ENCODE peak calls at places on chromosomes 6 and 20, in ten cellular contexts. One of them, this sample, is unnamed.

GRCh38 chr20:44911264-44911921 is 1.5 kb downstream of the PABPC1L start:
- DNase-seq in mesendoderm: peak; percentile 94
- DNase-seq in gastrocnemius medialis: no peak
- DNase-seq in GM23248: peak; percentile 31
- DNase-seq in tibial artery: no peak
- DNase-seq in lower lobe of right lung: peak; percentile 86
- DNase-seq in brain microvascular endothelial cell: peak; percentile 27
- DNase-seq in lung: peak; percentile 85
- DNase-seq in heart left ventricle: no peak
- DNase-seq in uterus: no peak
- DNase-seq in this sample: no peak

GRCh38 chr6:16244869-16245451 is 6.6 kb downstream of the GMPR start:
- DNase-seq in mesendoderm: peak; percentile 68
- DNase-seq in gastrocnemius medialis: no peak
- DNase-seq in GM23248: no peak
- DNase-seq in tibial artery: peak; percentile 75
- DNase-seq in lower lobe of right lung: no peak
- DNase-seq in brain microvascular endothelial cell: no peak
- DNase-seq in lung: no peak
- DNase-seq in heart left ventricle: no peak
- DNase-seq in uterus: no peak
- DNase-seq in this sample: no peak

GRCh38 chr6:83247471-83247870 is 54.3 kb downstream of the RWDD2A start:
- DNase-seq in mesendoderm: no peak
- DNase-seq in gastrocnemius medialis: no peak
- DNase-seq in GM23248: no peak
- DNase-seq in tibial artery: no peak
- DNase-seq in lower lobe of right lung: no peak
- DNase-seq in brain microvascular endothelial cell: no peak
- DNase-seq in lung: no peak
- DNase-seq in heart left ventricle: no peak
- DNase-seq in uterus: no peak
- DNase-seq in this sample: no peak

GRCh38 chr6:4971851-4972250 is 32.0 kb downstream of the RPP40 start:
- DNase-seq in mesendoderm: no peak
- DNase-seq in gastrocnemius medialis: no peak
- DNase-seq in GM23248: no peak
- DNase-seq in tibial artery: no peak
- DNase-seq in lower lobe of right lung: no peak
- DNase-seq in brain microvascular endothelial cell: no peak
- DNase-seq in lung: peak; percentile 26
- DNase-seq in heart left ventricle: no peak
- DNase-seq in uterus: no peak
- DNase-seq in this sample: no peak

GRCh38 chr6:113184291-113184690 is 672.9 kb upstream of the MARCKS start:
- DNase-seq in mesendoderm: no peak
- DNase-seq in gastrocnemius medialis: no peak
- DNase-seq in GM23248: peak; percentile 95
- DNase-seq in tibial artery: no peak
- DNase-seq in lower lobe of right lung: no peak
- DNase-seq in brain microvascular endothelial cell: peak; percentile 90
- DNase-seq in lung: no peak
- DNase-seq in heart left ventricle: no peak
- DNase-seq in uterus: no peak
- DNase-seq in this sample: no peak

GRCh38 chr6:122276637-122277036 is 122.8 kb upstream of the HSF2 start:
- DNase-seq in mesendoderm: no peak
- DNase-seq in gastrocnemius medialis: no peak
- DNase-seq in GM23248: no peak
- DNase-seq in tibial artery: no peak
- DNase-seq in lower lobe of right lung: no peak
- DNase-seq in brain microvascular endothelial cell: no peak
- DNase-seq in lung: no peak
- DNase-seq in heart left ventricle: no peak
- DNase-seq in uterus: no peak
- DNase-seq in this sample: no peak

GRCh38 chr6:92779758-92780157 is 639.6 kb downstream of the EPHA7 start:
- DNase-seq in mesendoderm: no peak
- DNase-seq in gastrocnemius medialis: no peak
- DNase-seq in GM23248: peak; percentile 7
- DNase-seq in tibial artery: no peak
- DNase-seq in lower lobe of right lung: peak; percentile 47
- DNase-seq in brain microvascular endothelial cell: peak; percentile 33
- DNase-seq in lung: no peak
- DNase-seq in heart left ventricle: no peak
- DNase-seq in uterus: peak; percentile 47
- DNase-seq in this sample: peak; percentile 69

GRCh38 chr6:170291271-170292110 is 613 bp upstream of the DLL1 start:
- DNase-seq in mesendoderm: peak; percentile 58
- DNase-seq in gastrocnemius medialis: no peak
- DNase-seq in GM23248: peak; percentile 39
- DNase-seq in tibial artery: peak; percentile 70
- DNase-seq in lower lobe of right lung: peak; percentile 68
- DNase-seq in brain microvascular endothelial cell: no peak
- DNase-seq in lung: no peak
- DNase-seq in heart left ventricle: peak; percentile 83
- DNase-seq in uterus: peak; percentile 66
- DNase-seq in this sample: peak; percentile 93

GRCh38 chr6:45655630-45656422 is 278.1 kb upstream of the SUPT3H start:
- DNase-seq in mesendoderm: peak; percentile 83
- DNase-seq in gastrocnemius medialis: no peak
- DNase-seq in GM23248: peak; percentile 99
- DNase-seq in tibial artery: no peak
- DNase-seq in lower lobe of right lung: no peak
- DNase-seq in brain microvascular endothelial cell: peak; percentile 98
- DNase-seq in lung: no peak
- DNase-seq in heart left ventricle: no peak
- DNase-seq in uterus: no peak
- DNase-seq in this sample: no peak

GRCh38 chr6:129284225-129284624 is 401.3 kb downstream of the LAMA2 start:
- DNase-seq in mesendoderm: no peak
- DNase-seq in gastrocnemius medialis: no peak
- DNase-seq in GM23248: no peak
- DNase-seq in tibial artery: no peak
- DNase-seq in lower lobe of right lung: no peak
- DNase-seq in brain microvascular endothelial cell: no peak
- DNase-seq in lung: no peak
- DNase-seq in heart left ventricle: no peak
- DNase-seq in uterus: no peak
- DNase-seq in this sample: no peak

GRCh38 chr6:14596410-14596809 is 478.8 kb downstream of the CD83 start:
- DNase-seq in mesendoderm: peak; percentile 32
- DNase-seq in gastrocnemius medialis: peak; percentile 19
- DNase-seq in GM23248: peak; percentile 37
- DNase-seq in tibial artery: no peak
- DNase-seq in lower lobe of right lung: peak; percentile 78
- DNase-seq in brain microvascular endothelial cell: peak; percentile 83
- DNase-seq in lung: peak; percentile 38
- DNase-seq in heart left ventricle: no peak
- DNase-seq in uterus: no peak
- DNase-seq in this sample: peak; percentile 63

GRCh38 chr6:32977953-32978324 is 9.5 kb downstream of the BRD2 start:
- DNase-seq in mesendoderm: no peak
- DNase-seq in gastrocnemius medialis: no peak
- DNase-seq in GM23248: no peak
- DNase-seq in tibial artery: no peak
- DNase-seq in lower lobe of right lung: no peak
- DNase-seq in brain microvascular endothelial cell: no peak
- DNase-seq in lung: no peak
- DNase-seq in heart left ventricle: no peak
- DNase-seq in uterus: no peak
- DNase-seq in this sample: no peak
- H3K4me3 ChIP-seq in mesendoderm: no peak overlapping the region
- H3K4me3 ChIP-seq in gastrocnemius medialis: no peak overlapping the region
- H3K4me3 ChIP-seq in GM23248: no peak overlapping the region
- H3K4me3 ChIP-seq in tibial artery: no peak overlapping the region
- H3K4me3 ChIP-seq in lower lobe of right lung: no peak overlapping the region
- H3K4me3 ChIP-seq in brain microvascular endothelial cell: no peak overlapping the region
- H3K4me3 ChIP-seq in lung: no peak overlapping the region
- H3K4me3 ChIP-seq in heart left ventricle: no peak overlapping the region
- H3K4me3 ChIP-seq in uterus: no peak overlapping the region
- H3K4me3 ChIP-seq in this sample: no peak overlapping the region

GRCh38 chr6:163354085-163354484 is 60.4 kb upstream of the QKI start:
- DNase-seq in mesendoderm: peak; percentile 72
- DNase-seq in gastrocnemius medialis: no peak
- DNase-seq in GM23248: peak; percentile 85
- DNase-seq in tibial artery: no peak
- DNase-seq in lower lobe of right lung: no peak
- DNase-seq in brain microvascular endothelial cell: peak; percentile 67
- DNase-seq in lung: no peak
- DNase-seq in heart left ventricle: no peak
- DNase-seq in uterus: no peak
- DNase-seq in this sample: no peak

GRCh38 chr6:163356324-163356723 is 58.2 kb upstream of the QKI start:
- DNase-seq in mesendoderm: no peak
- DNase-seq in gastrocnemius medialis: peak; percentile 56
- DNase-seq in GM23248: peak; percentile 91
- DNase-seq in tibial artery: peak; percentile 72
- DNase-seq in lower lobe of right lung: peak; percentile 75
- DNase-seq in brain microvascular endothelial cell: peak; percentile 80
- DNase-seq in lung: no peak
- DNase-seq in heart left ventricle: peak; percentile 82
- DNase-seq in uterus: no peak
- DNase-seq in this sample: peak; percentile 71

GRCh38 chr6:163356743-163357142 is 57.8 kb upstream of the QKI start:
- DNase-seq in mesendoderm: no peak
- DNase-seq in gastrocnemius medialis: no peak
- DNase-seq in GM23248: no peak
- DNase-seq in tibial artery: no peak
- DNase-seq in lower lobe of right lung: no peak
- DNase-seq in brain microvascular endothelial cell: no peak
- DNase-seq in lung: no peak
- DNase-seq in heart left ventricle: no peak
- DNase-seq in uterus: no peak
- DNase-seq in this sample: no peak

GRCh38 chr6:163355471-163355991 is 59.0 kb upstream of the QKI start:
- DNase-seq in mesendoderm: no peak
- DNase-seq in gastrocnemius medialis: no peak
- DNase-seq in GM23248: peak; percentile 85
- DNase-seq in tibial artery: peak; percentile 81
- DNase-seq in lower lobe of right lung: peak; percentile 75
- DNase-seq in brain microvascular endothelial cell: peak; percentile 82
- DNase-seq in lung: peak; percentile 56
- DNase-seq in heart left ventricle: peak; percentile 87
- DNase-seq in uterus: peak; percentile 40
- DNase-seq in this sample: peak; percentile 90

GRCh38 chr6:163354779-163355431 is 59.6 kb upstream of the QKI start:
- DNase-seq in mesendoderm: no peak
- DNase-seq in gastrocnemius medialis: no peak
- DNase-seq in GM23248: peak; percentile 64
- DNase-seq in tibial artery: no peak
- DNase-seq in lower lobe of right lung: peak; percentile 58
- DNase-seq in brain microvascular endothelial cell: peak; percentile 34
- DNase-seq in lung: no peak
- DNase-seq in heart left ventricle: peak; percentile 86
- DNase-seq in uterus: no peak
- DNase-seq in this sample: peak; percentile 91
- H3K27ac ChIP-seq in mesendoderm: no peak overlapping the region
- H3K27ac ChIP-seq in gastrocnemius medialis: peak overlapping the region; percentile 56
- H3K27ac ChIP-seq in GM23248: peak overlapping the region; percentile 74
- H3K27ac ChIP-seq in tibial artery: peak overlapping the region; percentile 32
- H3K27ac ChIP-seq in lower lobe of right lung: peak overlapping the region; percentile 85
- H3K27ac ChIP-seq in brain microvascular endothelial cell: peak overlapping the region; percentile 91
- H3K27ac ChIP-seq in lung: peak overlapping the region; percentile 68
- H3K27ac ChIP-seq in heart left ventricle: peak overlapping the region; percentile 77
- H3K27ac ChIP-seq in uterus: peak overlapping the region; percentile 39
- H3K27ac ChIP-seq in this sample: peak overlapping the region; percentile 65

GRCh38 chr6:52664185-52664990 is 6.5 kb upstream of the TMEM14A start:
- DNase-seq in mesendoderm: peak; percentile 99
- DNase-seq in gastrocnemius medialis: peak; percentile 87
- DNase-seq in GM23248: peak; percentile 96
- DNase-seq in tibial artery: peak; percentile 95
- DNase-seq in lower lobe of right lung: peak; percentile 91
- DNase-seq in brain microvascular endothelial cell: peak; percentile 95
- DNase-seq in lung: peak; percentile 92
- DNase-seq in heart left ventricle: peak; percentile 95
- DNase-seq in uterus: peak; percentile 91
- DNase-seq in this sample: peak; percentile 96

GRCh38 chr6:52662031-52662430 is 8.9 kb upstream of the TMEM14A start:
- DNase-seq in mesendoderm: no peak
- DNase-seq in gastrocnemius medialis: no peak
- DNase-seq in GM23248: no peak
- DNase-seq in tibial artery: no peak
- DNase-seq in lower lobe of right lung: no peak
- DNase-seq in brain microvascular endothelial cell: no peak
- DNase-seq in lung: no peak
- DNase-seq in heart left ventricle: no peak
- DNase-seq in uterus: no peak
- DNase-seq in this sample: no peak

GRCh38 chr6:52664991-52665686 is 5.8 kb upstream of the TMEM14A start:
- DNase-seq in mesendoderm: no peak
- DNase-seq in gastrocnemius medialis: no peak
- DNase-seq in GM23248: peak; percentile 44
- DNase-seq in tibial artery: no peak
- DNase-seq in lower lobe of right lung: no peak
- DNase-seq in brain microvascular endothelial cell: no peak
- DNase-seq in lung: no peak
- DNase-seq in heart left ventricle: no peak
- DNase-seq in uterus: no peak
- DNase-seq in this sample: no peak

GRCh38 chr6:52663120-52663934 is 7.6 kb upstream of the TMEM14A start:
- DNase-seq in mesendoderm: peak; percentile 72
- DNase-seq in gastrocnemius medialis: peak; percentile 29
- DNase-seq in GM23248: peak; percentile 80
- DNase-seq in tibial artery: peak; percentile 75
- DNase-seq in lower lobe of right lung: no peak
- DNase-seq in brain microvascular endothelial cell: peak; percentile 43
- DNase-seq in lung: peak; percentile 51
- DNase-seq in heart left ventricle: no peak
- DNase-seq in uterus: peak; percentile 56
- DNase-seq in this sample: no peak

GRCh38 chr6:52663935-52664184 is 7.1 kb upstream of the TMEM14A start:
- DNase-seq in mesendoderm: no peak
- DNase-seq in gastrocnemius medialis: no peak
- DNase-seq in GM23248: no peak
- DNase-seq in tibial artery: no peak
- DNase-seq in lower lobe of right lung: no peak
- DNase-seq in brain microvascular endothelial cell: no peak
- DNase-seq in lung: no peak
- DNase-seq in heart left ventricle: no peak
- DNase-seq in uterus: no peak
- DNase-seq in this sample: no peak
- H3K4me3 ChIP-seq in mesendoderm: peak overlapping the region; percentile 30
- H3K4me3 ChIP-seq in gastrocnemius medialis: peak overlapping the region; percentile 76
- H3K4me3 ChIP-seq in GM23248: peak overlapping the region; percentile 91
- H3K4me3 ChIP-seq in tibial artery: peak overlapping the region; percentile 86
- H3K4me3 ChIP-seq in lower lobe of right lung: peak overlapping the region; percentile 65
- H3K4me3 ChIP-seq in brain microvascular endothelial cell: peak overlapping the region; percentile 73
- H3K4me3 ChIP-seq in lung: peak overlapping the region; percentile 62
- H3K4me3 ChIP-seq in heart left ventricle: peak overlapping the region; percentile 77
- H3K4me3 ChIP-seq in uterus: peak overlapping the region; percentile 81
- H3K4me3 ChIP-seq in this sample: peak overlapping the region; percentile 87

DNA sequence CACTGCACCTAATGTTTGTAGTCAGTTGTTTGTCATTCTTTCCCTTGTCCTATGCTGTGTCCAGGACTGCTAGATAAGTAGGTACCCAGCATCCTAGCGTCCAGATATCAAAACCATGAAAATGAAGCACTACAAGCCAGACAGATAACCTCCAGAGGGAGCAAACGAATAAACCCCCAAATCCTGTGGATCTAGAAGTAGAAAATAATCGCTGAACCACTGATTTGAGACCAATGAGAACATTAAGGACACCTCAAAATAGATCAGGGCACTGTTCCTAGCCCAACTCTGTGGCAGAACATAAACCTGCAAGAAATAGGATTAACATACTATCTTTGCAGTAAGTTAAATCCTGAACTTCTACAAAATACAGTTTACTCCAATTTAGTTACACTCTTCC is 1.1 kb upstream of the KLHL32 start:
- DNase-seq in mesendoderm: no peak
- DNase-seq in gastrocnemius medialis: no peak
- DNase-seq in GM23248: no peak
- DNase-seq in tibial artery: no peak
- DNase-seq in lower lobe of right lung: no peak
- DNase-seq in brain microvascular endothelial cell: no peak
- DNase-seq in lung: no peak
- DNase-seq in heart left ventricle: no peak
- DNase-seq in uterus: no peak
- DNase-seq in this sample: no peak
- H3K27ac ChIP-seq in mesendoderm: no peak overlapping the region
- H3K27ac ChIP-seq in gastrocnemius medialis: peak overlapping the region; percentile 90
- H3K27ac ChIP-seq in GM23248: no peak overlapping the region
- H3K27ac ChIP-seq in tibial artery: peak overlapping the region; percentile 84
- H3K27ac ChIP-seq in lower lobe of right lung: peak overlapping the region; percentile 78
- H3K27ac ChIP-seq in brain microvascular endothelial cell: no peak overlapping the region
- H3K27ac ChIP-seq in lung: no peak overlapping the region
- H3K27ac ChIP-seq in heart left ventricle: peak overlapping the region; percentile 87
- H3K27ac ChIP-seq in uterus: peak overlapping the region; percentile 82
- H3K27ac ChIP-seq in this sample: no peak overlapping the region